ENCODE peak calls at places on chromosomes 1 and 21, in five cellular contexts. One of them, this sample, is unnamed.

GRCh38 chr1:228794810-228795209 is 59.5 kb downstream of the RHOU start:
- DNase-seq in HL-60: no peak
- DNase-seq in SK-N-SH: no peak
- DNase-seq in GM12878: peak; percentile 40
- DNase-seq in K562: no peak
- DNase-seq in this sample: no peak

GRCh38 chr21:28704746-28705145 is 287.9 kb downstream of the LTN1 start:
- DNase-seq in HL-60: no peak
- DNase-seq in SK-N-SH: no peak
- DNase-seq in GM12878: no peak
- DNase-seq in K562: no peak
- DNase-seq in this sample: no peak

GRCh38 chr21:23694396-23694795 is 1912.9 kb downstream of the MRPL39 start:
- DNase-seq in HL-60: no peak
- DNase-seq in SK-N-SH: no peak
- DNase-seq in GM12878: no peak
- DNase-seq in K562: no peak
- DNase-seq in this sample: no peak

GRCh38 chr1:200034821-200035396 is 7.4 kb downstream of the NR5A2 start:
- DNase-seq in HL-60: no peak
- DNase-seq in SK-N-SH: peak; percentile 44
- DNase-seq in GM12878: no peak
- DNase-seq in K562: no peak
- DNase-seq in this sample: no peak

GRCh38 chr1:218347713-218348627 is 2.8 kb downstream of the TGFB2 start:
- DNase-seq in HL-60: no peak
- DNase-seq in SK-N-SH: no peak
- DNase-seq in GM12878: no peak
- DNase-seq in K562: no peak
- DNase-seq in this sample: no peak

GRCh38 chr1:216119600-216119999 is 303.6 kb downstream of the USH2A start:
- DNase-seq in HL-60: peak; percentile 5
- DNase-seq in SK-N-SH: peak; percentile 11
- DNase-seq in GM12878: no peak
- DNase-seq in K562: no peak
- DNase-seq in this sample: peak; percentile 11

GRCh38 chr1:28882009-28882628 is 32.2 kb upstream of the EPB41 start:
- DNase-seq in HL-60: peak; percentile 81
- DNase-seq in SK-N-SH: peak; percentile 83
- DNase-seq in GM12878: peak; percentile 41
- DNase-seq in K562: peak; percentile 84
- DNase-seq in this sample: peak; percentile 87

GRCh38 chr1:24639881-24640280 is 3.2 kb upstream of the SRRM1 start:
- DNase-seq in HL-60: no peak
- DNase-seq in SK-N-SH: no peak
- DNase-seq in GM12878: no peak
- DNase-seq in K562: no peak
- DNase-seq in this sample: peak; percentile 72

GRCh38 chr1:33143181-33143580 is 38.7 kb downstream of the TRIM62 start:
- DNase-seq in HL-60: no peak
- DNase-seq in SK-N-SH: no peak
- DNase-seq in GM12878: no peak
- DNase-seq in K562: no peak
- DNase-seq in this sample: no peak

GRCh38 chr1:109275706-109276345 is 7.1 kb downstream of the PSRC1 start:
- DNase-seq in HL-60: no peak
- DNase-seq in SK-N-SH: peak; percentile 71
- DNase-seq in GM12878: no peak
- DNase-seq in K562: peak; percentile 50
- DNase-seq in this sample: peak; percentile 48

GRCh38 chr1:9753121-9753531 is 70.6 kb downstream of the CLSTN1 start:
- DNase-seq in HL-60: no peak
- DNase-seq in SK-N-SH: no peak
- DNase-seq in GM12878: no peak
- DNase-seq in K562: no peak
- DNase-seq in this sample: no peak

GRCh38 chr1:226761322-226761721 is 22.2 kb upstream of the ITPKB start:
- DNase-seq in HL-60: no peak
- DNase-seq in SK-N-SH: no peak
- DNase-seq in GM12878: no peak
- DNase-seq in K562: no peak
- DNase-seq in this sample: no peak

GRCh38 chr1:204150702-204151561 is 912 bp downstream of the ETNK2 start:
- DNase-seq in HL-60: no peak
- DNase-seq in SK-N-SH: no peak
- DNase-seq in GM12878: no peak
- DNase-seq in K562: no peak
- DNase-seq in this sample: no peak
- TF ChIP-seq GABPA in HL-60: no peak
- TF ChIP-seq GABPA in SK-N-SH: no peak
- TF ChIP-seq GABPA in GM12878: no peak
- TF ChIP-seq GABPA in K562: no peak
- TF ChIP-seq GABPA in this sample: no peak

DNA sequence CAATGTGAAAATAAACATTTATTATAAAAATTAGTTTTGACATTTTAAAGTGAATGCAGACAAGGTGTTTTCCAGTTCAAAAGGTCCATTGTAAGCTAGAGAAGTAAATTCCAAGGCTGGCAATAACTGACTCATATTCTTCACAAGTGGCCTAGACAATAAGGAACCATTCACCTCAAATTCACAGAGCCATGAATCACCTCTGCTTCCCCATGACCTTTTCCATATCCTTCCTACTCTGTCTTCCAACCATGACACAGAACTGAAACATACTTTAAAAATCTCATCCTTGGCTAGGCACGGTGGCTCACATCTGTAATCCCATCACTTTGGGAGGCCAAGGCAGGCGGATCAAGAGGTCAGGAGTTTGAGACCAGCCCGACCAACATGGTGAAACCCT is 24.8 kb downstream of the F11R start:
- DNase-seq in HL-60: no peak
- DNase-seq in SK-N-SH: no peak
- DNase-seq in GM12878: no peak
- DNase-seq in K562: no peak
- DNase-seq in this sample: no peak
- TF ChIP-seq GABPA in HL-60: no peak
- TF ChIP-seq GABPA in SK-N-SH: no peak
- TF ChIP-seq GABPA in GM12878: no peak
- TF ChIP-seq GABPA in K562: no peak
- TF ChIP-seq GABPA in this sample: no peak

GRCh38 chr1:202127836-202128622 is 5.3 kb downstream of the GPR37L1 start:
- DNase-seq in HL-60: no peak
- DNase-seq in SK-N-SH: no peak
- DNase-seq in GM12878: no peak
- DNase-seq in K562: no peak
- DNase-seq in this sample: no peak

GRCh38 chr1:202130275-202130646 is 7.5 kb downstream of the GPR37L1 start:
- DNase-seq in HL-60: no peak
- DNase-seq in SK-N-SH: peak; percentile 59
- DNase-seq in GM12878: no peak
- DNase-seq in K562: no peak
- DNase-seq in this sample: no peak

GRCh38 chr1:202131956-202132821 is 9.5 kb downstream of the GPR37L1 start:
- DNase-seq in HL-60: no peak
- DNase-seq in SK-N-SH: peak; percentile 19
- DNase-seq in GM12878: no peak
- DNase-seq in K562: no peak
- DNase-seq in this sample: no peak

GRCh38 chr1:202130816-202131522 is 8.3 kb downstream of the GPR37L1 start:
- DNase-seq in HL-60: no peak
- DNase-seq in SK-N-SH: no peak
- DNase-seq in GM12878: no peak
- DNase-seq in K562: no peak
- DNase-seq in this sample: no peak

DNA sequence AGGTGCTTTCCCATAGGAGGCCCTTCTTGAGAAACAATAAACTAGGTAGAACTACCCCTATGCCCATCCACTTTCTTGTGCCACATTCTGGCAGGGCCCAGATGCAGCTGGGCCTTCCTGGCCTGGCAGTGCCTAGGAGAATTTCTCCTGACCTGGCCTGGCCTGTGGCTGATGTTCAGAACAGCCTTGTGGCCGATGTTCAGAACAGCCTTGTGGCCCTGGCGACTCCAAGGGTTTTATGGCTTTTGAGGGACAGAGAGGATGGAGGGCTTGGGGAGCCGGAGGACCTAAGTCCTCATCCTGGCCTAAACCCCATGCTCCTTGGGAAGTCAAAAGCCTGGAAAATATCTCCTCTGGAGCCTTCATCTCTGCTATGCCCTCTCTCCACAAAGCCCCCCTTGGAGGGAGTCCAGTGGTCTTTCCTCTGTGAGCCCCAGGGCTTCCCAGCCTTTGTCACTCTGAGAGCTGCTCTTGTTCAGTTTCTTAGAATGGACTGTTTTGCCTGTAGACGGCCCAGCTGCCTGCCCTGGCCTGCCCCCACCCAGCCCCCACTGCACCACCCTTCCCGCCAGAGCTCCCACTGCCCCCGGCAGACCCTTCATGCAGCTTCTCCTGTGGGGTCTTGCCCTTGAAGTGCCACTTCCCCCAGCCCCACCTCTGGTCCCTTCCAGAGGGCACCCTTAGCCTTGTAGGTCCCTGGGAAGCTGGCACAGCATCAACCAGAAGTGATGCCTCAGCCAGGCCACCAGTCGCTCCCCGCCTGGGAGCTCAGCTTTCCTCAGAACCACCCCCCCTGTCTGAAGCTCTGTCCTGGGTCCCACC is 6.9 kb downstream of the GPR37L1 start:
- DNase-seq in HL-60: no peak
- DNase-seq in SK-N-SH: no peak
- DNase-seq in GM12878: no peak
- DNase-seq in K562: no peak
- DNase-seq in this sample: no peak
- TF ChIP-seq GABPA in HL-60: no peak
- TF ChIP-seq GABPA in SK-N-SH: no peak
- TF ChIP-seq GABPA in GM12878: no peak
- TF ChIP-seq GABPA in K562: no peak
- TF ChIP-seq GABPA in this sample: no peak

DNA sequence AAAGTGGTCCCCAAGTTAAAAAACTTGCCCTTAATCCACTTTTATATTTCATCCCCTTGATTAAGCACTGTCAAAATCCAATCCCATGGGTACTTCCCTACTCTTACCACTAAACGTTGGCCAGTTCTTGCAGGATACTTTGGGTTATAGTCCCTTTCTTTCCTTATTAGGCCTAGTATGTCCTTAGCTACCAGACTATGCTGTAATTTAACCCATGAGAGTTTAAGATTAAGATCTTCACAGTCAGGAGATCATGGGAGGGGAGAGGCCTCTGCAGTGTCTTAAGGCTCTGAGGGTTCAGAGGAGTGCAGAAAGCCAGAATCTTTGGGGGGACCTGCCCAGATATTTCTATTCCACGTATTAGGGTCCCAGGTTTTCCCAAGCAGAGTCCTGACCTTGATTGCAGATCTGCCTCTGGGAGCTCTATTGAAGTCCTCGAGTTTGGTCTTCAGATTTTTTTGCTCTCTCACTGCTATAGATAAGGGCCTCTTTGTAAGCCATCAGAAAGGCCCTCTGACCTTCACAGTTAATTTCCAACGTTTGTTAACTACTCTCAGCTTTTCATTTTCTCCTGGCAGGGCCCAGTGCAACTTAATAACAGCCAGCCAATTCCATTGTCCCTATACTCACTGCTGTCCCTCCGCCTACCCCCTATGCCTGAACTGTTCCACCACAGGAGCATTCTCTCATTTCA is 9.0 kb upstream of the CGN start:
- DNase-seq in HL-60: no peak
- DNase-seq in SK-N-SH: no peak
- DNase-seq in GM12878: no peak
- DNase-seq in K562: no peak
- DNase-seq in this sample: peak; percentile 18
- TF ChIP-seq GABPA in HL-60: no peak
- TF ChIP-seq GABPA in SK-N-SH: no peak
- TF ChIP-seq GABPA in GM12878: no peak
- TF ChIP-seq GABPA in K562: no peak
- TF ChIP-seq GABPA in this sample: no peak

DNA sequence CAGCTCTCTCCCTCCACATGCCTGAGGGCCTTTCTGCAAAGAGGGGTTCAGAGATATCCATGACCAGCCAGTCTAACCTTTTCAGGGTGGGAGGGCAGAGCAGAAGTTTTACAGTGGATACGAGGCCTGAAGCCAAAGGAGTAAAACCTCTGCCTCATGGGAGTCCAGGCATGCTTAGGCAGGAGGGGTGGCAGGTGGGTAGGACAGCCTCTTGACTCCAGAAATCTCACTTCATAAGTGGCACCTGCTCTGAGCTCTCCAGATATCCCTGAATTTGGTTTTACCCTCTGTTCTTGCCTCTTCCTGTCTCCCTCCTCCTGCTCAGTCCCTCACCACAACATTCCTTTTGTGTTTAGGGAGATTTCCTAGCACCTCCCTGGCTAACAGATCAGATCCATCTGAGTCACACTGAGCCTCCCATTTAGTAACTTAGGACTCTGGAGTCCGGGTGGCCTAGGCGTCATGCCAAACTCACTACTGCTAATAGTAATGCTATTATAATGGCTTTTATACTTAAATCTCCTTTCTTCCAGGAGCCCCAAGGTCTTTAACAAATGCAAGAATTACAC is 201.0 kb downstream of the HS2ST1 start:
- DNase-seq in HL-60: no peak
- DNase-seq in SK-N-SH: no peak
- DNase-seq in GM12878: no peak
- DNase-seq in K562: no peak
- DNase-seq in this sample: no peak
- TF ChIP-seq GABPA in HL-60: no peak
- TF ChIP-seq GABPA in SK-N-SH: no peak
- TF ChIP-seq GABPA in GM12878: no peak
- TF ChIP-seq GABPA in K562: no peak
- TF ChIP-seq GABPA in this sample: no peak

DNA sequence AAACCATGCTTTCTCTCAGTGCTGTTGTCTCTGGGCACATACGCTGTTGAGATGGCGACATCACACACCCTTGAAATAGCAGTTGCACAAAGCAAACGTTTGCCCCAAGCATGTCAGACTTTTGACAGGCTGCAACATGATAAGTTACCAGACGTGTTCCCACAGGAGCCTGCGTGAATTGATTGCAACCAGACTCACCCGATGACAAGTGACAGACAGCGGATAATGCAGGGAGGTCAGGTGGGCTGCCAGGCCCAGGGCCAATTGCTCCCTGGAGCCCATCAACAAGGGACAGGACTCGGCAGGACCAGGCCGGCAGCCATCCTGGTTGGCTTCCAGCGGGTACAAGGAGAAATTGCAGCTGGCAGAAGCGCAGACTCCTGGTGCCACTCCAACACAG is 310.8 kb downstream of the SIPA1L2 start:
- DNase-seq in HL-60: peak; percentile 15
- DNase-seq in SK-N-SH: peak; percentile 60
- DNase-seq in GM12878: no peak
- DNase-seq in K562: no peak
- DNase-seq in this sample: no peak
- TF ChIP-seq GABPA in HL-60: no peak
- TF ChIP-seq GABPA in SK-N-SH: no peak
- TF ChIP-seq GABPA in GM12878: no peak
- TF ChIP-seq GABPA in K562: no peak
- TF ChIP-seq GABPA in this sample: no peak